ENCODE peak calls at places on chromosomes 12 and 14, in six cellular contexts. One of them, this sample, is unnamed.

GRCh38 chr14:94462219-94462551 is 9.6 kb upstream of the SERPINA11 start:
- DNase-seq in adrenal gland: no peak
- DNase-seq in dorsolateral prefrontal cortex: no peak
- DNase-seq in T-helper 1 cell: no peak
- DNase-seq in OCI-M1: no peak
- DNase-seq in T-helper 17 cell: no peak
- DNase-seq in this sample: no peak

GRCh38 chr14:64215274-64215673 is 78.9 kb downstream of the ESR2 start:
- DNase-seq in adrenal gland: no peak
- DNase-seq in dorsolateral prefrontal cortex: no peak
- DNase-seq in T-helper 1 cell: no peak
- DNase-seq in OCI-M1: no peak
- DNase-seq in T-helper 17 cell: no peak
- DNase-seq in this sample: no peak

GRCh38 chr14:92880851-92881250 is 42.1 kb upstream of the CHGA start:
- DNase-seq in adrenal gland: peak
- DNase-seq in dorsolateral prefrontal cortex: no peak
- DNase-seq in T-helper 1 cell: no peak
- DNase-seq in OCI-M1: peak
- DNase-seq in T-helper 17 cell: no peak
- DNase-seq in this sample: peak

GRCh38 chr12:40336573-40337199 is 111.9 kb downstream of the LRRK2 start:
- DNase-seq in adrenal gland: no peak
- DNase-seq in dorsolateral prefrontal cortex: no peak
- DNase-seq in T-helper 1 cell: no peak
- DNase-seq in OCI-M1: peak
- DNase-seq in T-helper 17 cell: no peak
- DNase-seq in this sample: no peak

GRCh38 chr12:132393991-132394949 is 64.9 kb upstream of the GALNT9 start:
- DNase-seq in adrenal gland: peak
- DNase-seq in dorsolateral prefrontal cortex: no peak
- DNase-seq in T-helper 1 cell: no peak
- DNase-seq in OCI-M1: peak
- DNase-seq in T-helper 17 cell: no peak
- DNase-seq in this sample: no peak

GRCh38 chr14:59126714-59127436 is 61.6 kb upstream of the DAAM1 start:
- DNase-seq in adrenal gland: peak
- DNase-seq in dorsolateral prefrontal cortex: peak
- DNase-seq in T-helper 1 cell: no peak
- DNase-seq in OCI-M1: peak
- DNase-seq in T-helper 17 cell: no peak
- DNase-seq in this sample: no peak

GRCh38 chr12:6263931-6264330 is 46.6 kb upstream of the PLEKHG6 start:
- DNase-seq in adrenal gland: peak
- DNase-seq in dorsolateral prefrontal cortex: no peak
- DNase-seq in T-helper 1 cell: no peak
- DNase-seq in OCI-M1: peak
- DNase-seq in T-helper 17 cell: no peak
- DNase-seq in this sample: no peak

GRCh38 chr12:43241971-43242370 is 310.0 kb downstream of the ADAMTS20 start:
- DNase-seq in adrenal gland: no peak
- DNase-seq in dorsolateral prefrontal cortex: no peak
- DNase-seq in T-helper 1 cell: no peak
- DNase-seq in OCI-M1: no peak
- DNase-seq in T-helper 17 cell: no peak
- DNase-seq in this sample: no peak

GRCh38 chr12:104750061-104750460 is 208.0 kb downstream of the SLC41A2 start:
- DNase-seq in adrenal gland: peak
- DNase-seq in dorsolateral prefrontal cortex: no peak
- DNase-seq in T-helper 1 cell: no peak
- DNase-seq in OCI-M1: peak
- DNase-seq in T-helper 17 cell: no peak
- DNase-seq in this sample: no peak

GRCh38 chr14:21089877-21090193 is 8.6 kb downstream of the ZNF219 start:
- DNase-seq in adrenal gland: no peak
- DNase-seq in dorsolateral prefrontal cortex: no peak
- DNase-seq in T-helper 1 cell: no peak
- DNase-seq in OCI-M1: no peak
- DNase-seq in T-helper 17 cell: no peak
- DNase-seq in this sample: no peak

GRCh38 chr14:51093371-51094281 is 1.3 kb downstream of the TRIM9 start:
- DNase-seq in adrenal gland: no peak
- DNase-seq in dorsolateral prefrontal cortex: peak
- DNase-seq in T-helper 1 cell: peak
- DNase-seq in OCI-M1: no peak
- DNase-seq in T-helper 17 cell: peak
- DNase-seq in this sample: peak

GRCh38 chr14:79278798-79279644 is 932.3 kb downstream of the DIO2 start:
- DNase-seq in adrenal gland: peak
- DNase-seq in dorsolateral prefrontal cortex: peak
- DNase-seq in T-helper 1 cell: no peak
- DNase-seq in OCI-M1: no peak
- DNase-seq in T-helper 17 cell: no peak
- DNase-seq in this sample: peak

GRCh38 chr12:95158919-95159318 is 58.3 kb downstream of the FGD6 start:
- DNase-seq in adrenal gland: no peak
- DNase-seq in dorsolateral prefrontal cortex: no peak
- DNase-seq in T-helper 1 cell: no peak
- DNase-seq in OCI-M1: peak
- DNase-seq in T-helper 17 cell: no peak
- DNase-seq in this sample: no peak

GRCh38 chr12:22731231-22731630 is 106.3 kb downstream of the ETNK1 start:
- DNase-seq in adrenal gland: no peak
- DNase-seq in dorsolateral prefrontal cortex: no peak
- DNase-seq in T-helper 1 cell: no peak
- DNase-seq in OCI-M1: no peak
- DNase-seq in T-helper 17 cell: no peak
- DNase-seq in this sample: no peak

GRCh38 chr14:77023001-77023996 is 5.2 kb downstream of the IRF2BPL start:
- DNase-seq in adrenal gland: peak
- DNase-seq in dorsolateral prefrontal cortex: peak
- DNase-seq in T-helper 1 cell: no peak
- DNase-seq in OCI-M1: peak
- DNase-seq in T-helper 17 cell: no peak
- DNase-seq in this sample: no peak

GRCh38 chr12:84789184-84789583 is 123.4 kb downstream of the SLC6A15 start:
- DNase-seq in adrenal gland: no peak
- DNase-seq in dorsolateral prefrontal cortex: no peak
- DNase-seq in T-helper 1 cell: no peak
- DNase-seq in OCI-M1: no peak
- DNase-seq in T-helper 17 cell: no peak
- DNase-seq in this sample: no peak

GRCh38 chr14:33686218-33686617 is 264.7 kb downstream of the EGLN3 start:
- DNase-seq in adrenal gland: no peak
- DNase-seq in dorsolateral prefrontal cortex: no peak
- DNase-seq in T-helper 1 cell: no peak
- DNase-seq in OCI-M1: no peak
- DNase-seq in T-helper 17 cell: no peak
- DNase-seq in this sample: no peak

GRCh38 chr12:19431407-19432308 is 7.6 kb upstream of the AEBP2 start:
- DNase-seq in adrenal gland: no peak
- DNase-seq in dorsolateral prefrontal cortex: no peak
- DNase-seq in T-helper 1 cell: no peak
- DNase-seq in OCI-M1: no peak
- DNase-seq in T-helper 17 cell: no peak
- DNase-seq in this sample: no peak